ENCODE peak calls at places on chromosomes 4 and X, in five cellular contexts. Y is fibroblast of pulmonary artery; T is cardiac fibroblast; D is CD8-positive, alpha-beta T cell; J is fibroblast of the aortic adventitia. C is an unnamed sample.

GRCh38 chr4:114600066-114600552 is 1.5 kb downstream of the UGT8 start:
- DNase-seq in Y (no peak), J (no peak), D (no peak), T (no peak), C (no peak)

GRCh38 chr4:11182031-11182430 is 246.7 kb downstream of the HS3ST1 start:
- DNase-seq in D (no peak), Y (no peak), T (no peak), J (no peak), C (no peak)

GRCh38 chr4:566508-567295 is 9.4 kb downstream of the TMEM271 start:
- DNase-seq in Y (no peak), D (no peak), J (no peak), T (no peak), C (no peak)

GRCh38 chrX:39242187-39242586 is 440.9 kb downstream of the MID1IP1 start:
- DNase-seq in J (peak; percentile 7), D (no peak), T (peak; percentile 11), Y (peak; percentile 10), C (no peak)

GRCh38 chr4:123399638-123400358 is 3.2 kb downstream of the SPRY1 start:
- DNase-seq in Y (peak; percentile 65), J (peak; percentile 71), D (no peak), T (peak; percentile 58), C (no peak)

GRCh38 chrX:38692961-38693360 is 108.3 kb upstream of the MID1IP1 start:
- DNase-seq in Y (no peak), D (no peak), J (no peak), T (no peak), C (no peak)

GRCh38 chrX:56794831-56795230 is 65.8 kb downstream of the NBDY start:
- DNase-seq in D (no peak), J (no peak), T (no peak), Y (no peak), C (no peak)

GRCh38 chr4:121939690-121940089 is 12.2 kb downstream of the TRPC3 start:
- DNase-seq in D (no peak), T (no peak), J (no peak), Y (no peak), C (no peak)

GRCh38 chr4:29046166-29046565 is 1674.0 kb upstream of the PCDH7 start:
- DNase-seq in T (peak; percentile 31), D (no peak), J (peak; percentile 45), Y (peak; percentile 58), C (peak; percentile 69)

GRCh38 chrX:150202641-150203248 is 160.4 kb upstream of the MAMLD1 start:
- DNase-seq in Y (peak; percentile 93), D (no peak), T (peak; percentile 88), J (peak; percentile 37), C (peak; percentile 30)

GRCh38 chr4:577499-578450 is 1.7 kb upstream of the TMEM271 start:
- DNase-seq in J (no peak), Y (no peak), D (no peak), T (peak; percentile 8), C (peak; percentile 1)

GRCh38 chr4:39970559-39971270 is 7.0 kb downstream of the PDS5A start:
- DNase-seq in J (no peak), Y (peak; percentile 39), T (peak; percentile 40), D (no peak), C (no peak)

GRCh38 chrX:72305286-72306084 is at the start of gene CITED1:
- DNase-seq in D (no peak), J (no peak), T (no peak), Y (no peak), C (no peak)

GRCh38 chrX:7027071-7027470 is 120.4 kb upstream of the STS start:
- DNase-seq in Y (no peak), T (no peak), J (no peak), D (no peak), C (no peak)

GRCh38 chr4:153372967-153373562 is 28.6 kb downstream of the MND1 start:
- DNase-seq in T (no peak), J (no peak), D (no peak), Y (no peak), C (no peak)

GRCh38 chrX:39693298-39693697 is 404.5 kb downstream of the BCOR start:
- DNase-seq in T (no peak), J (no peak), D (no peak), Y (no peak), C (no peak)

GRCh38 chr4:136307765-136308164 is 1224.5 kb downstream of the PCDH18 start:
- DNase-seq in J (no peak), Y (no peak), D (no peak), T (no peak), C (no peak)

GRCh38 chrX:8730812-8731578 is 942 bp downstream of the ANOS1 start:
- DNase-seq in D (no peak), Y (no peak), T (no peak), J (no peak), C (no peak)

GRCh38 chrX:20829665-20830481 is 544.3 kb upstream of the CNKSR2 start:
- DNase-seq in T (peak; percentile 7), Y (peak; percentile 66), J (peak; percentile 34), D (no peak), C (no peak)

GRCh38 chr4:121370729-121371325 is 10.0 kb downstream of the QRFPR start:
- DNase-seq in J (peak; percentile 66), T (peak; percentile 64), D (no peak), Y (peak; percentile 64), C (peak; percentile 30)

GRCh38 chr4:67608047-67608446 is 49.5 kb downstream of the STAP1 start:
- DNase-seq in D (no peak), J (no peak), T (no peak), Y (no peak), C (no peak)

GRCh38 chrX:136467321-136467720 is 20.4 kb upstream of the BRS3 start:
- DNase-seq in D (no peak), T (no peak), J (no peak), Y (no peak), C (no peak)

GRCh38 chrX:153968754-153969124 is 2.9 kb downstream of the HCFC1 start:
- DNase-seq in D (no peak), T (no peak), J (no peak), Y (no peak), C (peak; percentile 11)

GRCh38 chr4:52312722-52313121 is 261.6 kb downstream of the SPATA18 start:
- DNase-seq in J (no peak), T (no peak), Y (no peak), D (no peak), C (no peak)

GRCh38 chr4:8644461-8644891 is 51.9 kb downstream of the CPZ start:
- DNase-seq in J (no peak), Y (no peak), T (no peak), D (no peak), C (no peak)

GRCh38 chr4:612749-613125 is 12.6 kb upstream of the PDE6B start:
- DNase-seq in J (no peak), D (no peak), T (no peak), Y (no peak), C (no peak)

GRCh38 chr4:168574581-168575295 is 77.9 kb downstream of the PALLD start:
- DNase-seq in D (no peak), T (no peak), Y (no peak), J (peak; percentile 56), C (peak; percentile 73)

GRCh38 chrX:66675541-66675940 is 36.7 kb upstream of the EDA2R start:
- DNase-seq in Y (peak; percentile 37), T (peak; percentile 17), D (no peak), J (peak; percentile 63), C (no peak)

GRCh38 chr4:167616471-167616870 is 382.2 kb upstream of the SPOCK3 start:
- DNase-seq in J (peak; percentile 11), Y (peak; percentile 9), T (no peak), D (no peak), C (no peak)

GRCh38 chr4:184756399-184756798 is 22.5 kb upstream of the CENPU start:
- DNase-seq in D (no peak), T (peak; percentile 90), J (peak; percentile 89), Y (peak; percentile 74), C (no peak)

GRCh38 chr4:42452823-42453222 is 55.5 kb downstream of the SHISA3 start:
- DNase-seq in D (no peak), Y (no peak), T (no peak), J (no peak), C (no peak)

GRCh38 chr4:156169861-156170260 is 216.2 kb upstream of the CTSO start:
- DNase-seq in D (no peak), J (peak; percentile 6), T (no peak), Y (peak; percentile 23), C (peak; percentile 3)

GRCh38 chr4:99651811-99652545 is 5.7 kb downstream of the C4orf54 start:
- DNase-seq in T (no peak), Y (no peak), D (no peak), J (no peak), C (no peak)

GRCh38 chr4:185382754-185383153 is 13.0 kb downstream of the LRP2BP start:
- DNase-seq in T (no peak), Y (no peak), J (no peak), D (no peak), C (no peak)

GRCh38 chr4:164304240-164304639 is 449.7 kb upstream of the SMIM31 start:
- DNase-seq in T (no peak), Y (no peak), D (no peak), J (no peak), C (no peak)

GRCh38 chrX:17500145-17500579 is 125.2 kb downstream of the NHS start:
- DNase-seq in D (no peak), T (no peak), Y (peak; percentile 52), J (peak; percentile 54), C (peak; percentile 29)

GRCh38 chr4:126097155-126097554 is 782.4 kb downstream of the FAT4 start:
- DNase-seq in Y (no peak), T (no peak), D (no peak), J (no peak), C (no peak)

GRCh38 chr4:39435875-39436563 is 22.7 kb downstream of the RPL9 start:
- DNase-seq in J (peak; percentile 16), T (no peak), D (no peak), Y (no peak), C (no peak)

GRCh38 chrX:105695451-105695850 is 126.9 kb upstream of the NRK start:
- DNase-seq in T (peak; percentile 23), Y (peak; percentile 65), J (peak; percentile 7), D (no peak), C (peak; percentile 62)
- TF ChIP-seq CTCF in T (no peak), Y (no peak), J (no peak), D (no peak), C (no peak)

GRCh38 chrX:24550166-24550565 is 85.1 kb downstream of the PDK3 start:
- DNase-seq in D (no peak), Y (no peak), T (no peak), J (no peak), C (no peak)
- TF ChIP-seq CTCF in D (no peak), Y (no peak), T (no peak), J (no peak), C (no peak)

GRCh38 chrX:3788494-3789233 is 75.2 kb upstream of the PRKX start:
- DNase-seq in T (no peak), Y (no peak), J (no peak), D (no peak), C (no peak)
- TF ChIP-seq CTCF in T (no peak), Y (no peak), J (no peak), D (no peak), C (no peak)

GRCh38 chr4:27003602-27004238 is 143.1 kb downstream of the STIM2 start:
- DNase-seq in Y (peak; percentile 16), T (peak; percentile 36), D (no peak), J (no peak), C (peak; percentile 44)
- TF ChIP-seq CTCF in Y (no peak), T (no peak), D (no peak), J (no peak), C (peak; percentile 33)

C was measured in HFFc6.